ENCODE peak calls at places on chromosomes 6 and 20, in six cellular contexts. One of them, this sample, is unnamed.

GRCh38 chr6:156872903-156873302 is 95.7 kb downstream of the ARID1B start:
- DNase-seq in AG10803: no peak
- DNase-seq in AG04450: no peak
- DNase-seq in upper lobe of right lung: no peak
- DNase-seq in neural crest cell: no peak
- DNase-seq in endothelial cell: no peak
- DNase-seq in this sample: no peak

GRCh38 chr6:136723780-136724179 is 68.5 kb downstream of the MAP3K5 start:
- DNase-seq in AG10803: no peak
- DNase-seq in AG04450: no peak
- DNase-seq in upper lobe of right lung: peak
- DNase-seq in neural crest cell: no peak
- DNase-seq in endothelial cell: no peak
- DNase-seq in this sample: no peak

GRCh38 chr20:6411651-6412050 is 288.8 kb upstream of the FERMT1 start:
- DNase-seq in AG10803: no peak
- DNase-seq in AG04450: no peak
- DNase-seq in upper lobe of right lung: no peak
- DNase-seq in neural crest cell: no peak
- DNase-seq in endothelial cell: no peak
- DNase-seq in this sample: no peak

GRCh38 chr6:47440722-47441121 is 36.9 kb upstream of the CD2AP start:
- DNase-seq in AG10803: no peak
- DNase-seq in AG04450: no peak
- DNase-seq in upper lobe of right lung: no peak
- DNase-seq in neural crest cell: no peak
- DNase-seq in endothelial cell: no peak
- DNase-seq in this sample: no peak

GRCh38 chr20:3223937-3224680 is 14.8 kb downstream of the ITPA start:
- DNase-seq in AG10803: no peak
- DNase-seq in AG04450: no peak
- DNase-seq in upper lobe of right lung: no peak
- DNase-seq in neural crest cell: no peak
- DNase-seq in endothelial cell: no peak
- DNase-seq in this sample: no peak

GRCh38 chr20:13270211-13270610 is 49.1 kb downstream of the ISM1 start:
- DNase-seq in AG10803: no peak
- DNase-seq in AG04450: no peak
- DNase-seq in upper lobe of right lung: no peak
- DNase-seq in neural crest cell: no peak
- DNase-seq in endothelial cell: no peak
- DNase-seq in this sample: no peak

GRCh38 chr6:111358454-111358853 is 124.6 kb downstream of the REV3L start:
- DNase-seq in AG10803: no peak
- DNase-seq in AG04450: peak
- DNase-seq in upper lobe of right lung: no peak
- DNase-seq in neural crest cell: no peak
- DNase-seq in endothelial cell: no peak
- DNase-seq in this sample: no peak

GRCh38 chr6:41077536-41077935 is 4.8 kb downstream of the NFYA start:
- DNase-seq in AG10803: no peak
- DNase-seq in AG04450: no peak
- DNase-seq in upper lobe of right lung: no peak
- DNase-seq in neural crest cell: no peak
- DNase-seq in endothelial cell: no peak
- DNase-seq in this sample: no peak

GRCh38 chr20:1357921-1358671 is 29.2 kb upstream of the SDCBP2 start:
- DNase-seq in AG10803: no peak
- DNase-seq in AG04450: no peak
- DNase-seq in upper lobe of right lung: no peak
- DNase-seq in neural crest cell: no peak
- DNase-seq in endothelial cell: no peak
- DNase-seq in this sample: no peak

GRCh38 chr6:11738681-11739375 is 39.8 kb downstream of the ADTRP start:
- DNase-seq in AG10803: no peak
- DNase-seq in AG04450: no peak
- DNase-seq in upper lobe of right lung: no peak
- DNase-seq in neural crest cell: no peak
- DNase-seq in endothelial cell: no peak
- DNase-seq in this sample: no peak

GRCh38 chr6:23224540-23224939 is 655.2 kb downstream of the HDGFL1 start:
- DNase-seq in AG10803: no peak
- DNase-seq in AG04450: no peak
- DNase-seq in upper lobe of right lung: no peak
- DNase-seq in neural crest cell: no peak
- DNase-seq in endothelial cell: no peak
- DNase-seq in this sample: no peak

GRCh38 chr6:63635563-63636515 is at the start of gene PHF3:
- DNase-seq in AG10803: peak
- DNase-seq in AG04450: peak
- DNase-seq in upper lobe of right lung: peak
- DNase-seq in neural crest cell: peak
- DNase-seq in endothelial cell: peak
- DNase-seq in this sample: peak

GRCh38 chr6:40538556-40538955 is 48.6 kb downstream of the LRFN2 start:
- DNase-seq in AG10803: no peak
- DNase-seq in AG04450: no peak
- DNase-seq in upper lobe of right lung: no peak
- DNase-seq in neural crest cell: no peak
- DNase-seq in endothelial cell: no peak
- DNase-seq in this sample: no peak

GRCh38 chr6:126181173-126181741 is 158.7 kb upstream of the CENPW start:
- DNase-seq in AG10803: no peak
- DNase-seq in AG04450: no peak
- DNase-seq in upper lobe of right lung: no peak
- DNase-seq in neural crest cell: no peak
- DNase-seq in endothelial cell: no peak
- DNase-seq in this sample: no peak

GRCh38 chr6:39608652-39609345 is 116.4 kb downstream of the KIF6 start:
- DNase-seq in AG10803: no peak
- DNase-seq in AG04450: no peak
- DNase-seq in upper lobe of right lung: no peak
- DNase-seq in neural crest cell: no peak
- DNase-seq in endothelial cell: no peak
- DNase-seq in this sample: no peak

GRCh38 chr20:46206025-46206424 is 87.9 kb downstream of the CD40 start:
- DNase-seq in AG10803: peak
- DNase-seq in AG04450: no peak
- DNase-seq in upper lobe of right lung: peak
- DNase-seq in neural crest cell: no peak
- DNase-seq in endothelial cell: no peak
- DNase-seq in this sample: peak

GRCh38 chr6:151180321-151180720 is 59.4 kb upstream of the AKAP12 start:
- DNase-seq in AG10803: no peak
- DNase-seq in AG04450: no peak
- DNase-seq in upper lobe of right lung: no peak
- DNase-seq in neural crest cell: no peak
- DNase-seq in endothelial cell: no peak
- DNase-seq in this sample: no peak

GRCh38 chr6:115545410-115545986 is 515.2 kb downstream of the FRK start:
- DNase-seq in AG10803: no peak
- DNase-seq in AG04450: no peak
- DNase-seq in upper lobe of right lung: no peak
- DNase-seq in neural crest cell: peak
- DNase-seq in endothelial cell: peak
- DNase-seq in this sample: no peak

DNA sequence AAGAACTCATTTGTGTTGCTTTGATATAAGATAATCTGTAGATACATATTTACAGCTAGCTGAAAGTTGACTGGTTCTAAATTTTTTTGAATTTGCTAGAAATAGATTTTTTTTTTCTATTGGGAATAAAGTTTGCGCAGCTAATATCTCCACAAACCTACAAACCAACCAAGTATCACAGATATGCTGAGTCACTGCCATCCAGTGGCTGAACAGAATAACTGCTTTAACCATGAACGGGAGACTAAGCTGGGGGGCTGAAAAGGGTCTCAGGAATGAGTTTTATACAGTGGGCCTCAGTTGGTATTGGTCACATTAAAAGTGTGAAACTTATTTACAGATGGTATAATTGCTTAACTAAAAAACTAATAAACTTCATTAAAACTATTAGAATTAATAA is 326.7 kb upstream of the CNR1 start:
- DNase-seq in AG10803: peak
- DNase-seq in AG04450: no peak
- DNase-seq in upper lobe of right lung: no peak
- DNase-seq in neural crest cell: no peak
- DNase-seq in endothelial cell: no peak
- DNase-seq in this sample: peak
- TF ChIP-seq CTCF in AG10803: peak
- TF ChIP-seq CTCF in AG04450: peak
- TF ChIP-seq CTCF in upper lobe of right lung: peak
- TF ChIP-seq CTCF in neural crest cell: peak
- TF ChIP-seq CTCF in endothelial cell: no peak
- TF ChIP-seq CTCF in this sample: peak

GRCh38 chr20:63945031-63945658 is 11.1 kb downstream of the UCKL1 start:
- DNase-seq in AG10803: no peak
- DNase-seq in AG04450: no peak
- DNase-seq in upper lobe of right lung: no peak
- DNase-seq in neural crest cell: no peak
- DNase-seq in endothelial cell: no peak
- DNase-seq in this sample: no peak

GRCh38 chr20:63944078-63944941 is 11.9 kb downstream of the UCKL1 start:
- DNase-seq in AG10803: no peak
- DNase-seq in AG04450: no peak
- DNase-seq in upper lobe of right lung: no peak
- DNase-seq in neural crest cell: no peak
- DNase-seq in endothelial cell: no peak
- DNase-seq in this sample: no peak

GRCh38 chr20:63947638-63948456 is 8.4 kb downstream of the UCKL1 start:
- DNase-seq in AG10803: no peak
- DNase-seq in AG04450: no peak
- DNase-seq in upper lobe of right lung: no peak
- DNase-seq in neural crest cell: no peak
- DNase-seq in endothelial cell: no peak
- DNase-seq in this sample: no peak

GRCh38 chr20:63945921-63946920 is 10.0 kb downstream of the UCKL1 start:
- DNase-seq in AG10803: no peak
- DNase-seq in AG04450: no peak
- DNase-seq in upper lobe of right lung: no peak
- DNase-seq in neural crest cell: no peak
- DNase-seq in endothelial cell: no peak
- DNase-seq in this sample: no peak

DNA sequence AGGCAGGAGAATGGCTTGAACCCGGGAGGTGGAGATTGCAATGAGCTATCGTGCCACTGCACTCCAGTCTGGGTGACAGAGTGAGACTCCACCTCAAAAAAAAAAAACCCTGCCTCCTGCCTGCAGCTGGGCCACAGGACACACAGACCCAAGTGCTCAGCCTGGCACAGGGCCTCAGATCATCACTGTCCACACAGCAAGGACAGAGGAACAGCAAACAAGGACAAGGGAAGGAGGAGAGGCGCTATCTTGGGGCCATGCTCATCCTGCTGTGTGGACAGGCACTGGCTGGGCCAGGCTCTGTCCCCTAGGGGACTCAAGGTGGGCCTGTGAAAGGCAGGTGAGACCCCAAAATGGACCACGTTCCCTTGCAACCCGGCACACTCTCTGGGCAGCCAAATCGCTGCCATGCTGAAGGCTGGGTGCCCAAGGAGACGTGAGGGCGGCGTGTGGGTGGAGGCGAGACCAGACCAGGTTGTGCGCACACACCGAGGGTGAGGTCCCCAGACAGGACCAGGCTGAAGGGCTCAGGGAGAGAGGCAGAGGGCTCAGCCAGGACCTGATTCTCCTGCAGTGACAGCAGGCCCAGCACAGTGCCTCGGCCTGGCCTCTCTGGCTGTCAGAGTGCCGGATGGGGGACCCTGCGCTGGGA is 9.1 kb downstream of the UCKL1 start:
- DNase-seq in AG10803: no peak
- DNase-seq in AG04450: no peak
- DNase-seq in upper lobe of right lung: no peak
- DNase-seq in neural crest cell: no peak
- DNase-seq in endothelial cell: no peak
- DNase-seq in this sample: no peak
- TF ChIP-seq CTCF in AG10803: no peak
- TF ChIP-seq CTCF in AG04450: no peak
- TF ChIP-seq CTCF in upper lobe of right lung: no peak
- TF ChIP-seq CTCF in neural crest cell: no peak
- TF ChIP-seq CTCF in endothelial cell: no peak
- TF ChIP-seq CTCF in this sample: no peak

DNA sequence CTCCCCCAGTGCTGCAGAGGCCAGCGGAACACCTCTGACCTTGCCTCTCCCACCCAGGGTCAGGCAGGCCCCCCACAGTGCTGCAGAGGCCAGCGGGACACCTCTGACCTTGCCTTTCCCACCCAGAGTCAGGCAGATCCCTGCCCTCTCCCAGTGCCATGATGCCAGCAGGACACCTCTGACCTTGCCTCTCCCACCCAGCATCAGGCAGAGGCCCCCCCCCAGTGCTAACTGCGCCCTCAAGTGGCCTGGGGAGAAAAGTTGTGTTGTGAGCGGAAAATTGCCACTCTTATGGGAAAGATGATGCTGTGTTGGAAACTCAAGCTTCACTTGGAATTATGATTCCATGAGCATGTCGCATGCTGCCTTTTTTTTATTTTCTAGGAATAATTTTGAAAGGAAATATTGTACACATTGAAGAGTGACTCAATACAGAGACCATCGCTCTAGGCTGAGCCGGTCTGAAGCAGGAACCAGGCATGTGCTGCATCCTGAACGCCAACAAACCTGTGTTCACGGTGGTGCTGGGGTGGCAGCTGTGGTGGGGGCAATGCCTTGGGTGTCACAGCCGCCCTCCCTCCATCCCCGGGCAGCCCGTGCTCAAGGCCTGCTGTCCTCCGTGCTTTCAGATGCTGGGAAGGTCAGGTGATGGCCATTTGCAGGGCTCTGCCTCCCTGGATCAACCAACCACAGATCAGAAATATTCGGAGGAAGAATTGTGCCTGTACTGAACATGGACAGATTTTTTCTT is 98.6 kb downstream of the CDH4 start:
- DNase-seq in AG10803: no peak
- DNase-seq in AG04450: no peak
- DNase-seq in upper lobe of right lung: no peak
- DNase-seq in neural crest cell: peak
- DNase-seq in endothelial cell: no peak
- DNase-seq in this sample: no peak
- TF ChIP-seq CTCF in AG10803: no peak
- TF ChIP-seq CTCF in AG04450: no peak
- TF ChIP-seq CTCF in upper lobe of right lung: no peak
- TF ChIP-seq CTCF in neural crest cell: no peak
- TF ChIP-seq CTCF in endothelial cell: no peak
- TF ChIP-seq CTCF in this sample: no peak

GRCh38 chr6:34865107-34865506 is 22.7 kb downstream of the TAF11 start:
- DNase-seq in AG10803: no peak
- DNase-seq in AG04450: no peak
- DNase-seq in upper lobe of right lung: no peak
- DNase-seq in neural crest cell: no peak
- DNase-seq in endothelial cell: no peak
- DNase-seq in this sample: no peak

GRCh38 chr6:34864007-34864406 is 23.8 kb downstream of the TAF11 start:
- DNase-seq in AG10803: no peak
- DNase-seq in AG04450: no peak
- DNase-seq in upper lobe of right lung: no peak
- DNase-seq in neural crest cell: no peak
- DNase-seq in endothelial cell: no peak
- DNase-seq in this sample: no peak

GRCh38 chr6:34866509-34866908 is 21.3 kb downstream of the TAF11 start:
- DNase-seq in AG10803: no peak
- DNase-seq in AG04450: no peak
- DNase-seq in upper lobe of right lung: no peak
- DNase-seq in neural crest cell: no peak
- DNase-seq in endothelial cell: no peak
- DNase-seq in this sample: no peak

GRCh38 chr6:34871853-34872252 is 16.0 kb downstream of the TAF11 start:
- DNase-seq in AG10803: no peak
- DNase-seq in AG04450: no peak
- DNase-seq in upper lobe of right lung: no peak
- DNase-seq in neural crest cell: no peak
- DNase-seq in endothelial cell: no peak
- DNase-seq in this sample: no peak

GRCh38 chr6:34867484-34867883 is 20.4 kb downstream of the TAF11 start:
- DNase-seq in AG10803: no peak
- DNase-seq in AG04450: no peak
- DNase-seq in upper lobe of right lung: no peak
- DNase-seq in neural crest cell: no peak
- DNase-seq in endothelial cell: no peak
- DNase-seq in this sample: no peak
- TF ChIP-seq CTCF in AG10803: peak
- TF ChIP-seq CTCF in AG04450: no peak
- TF ChIP-seq CTCF in upper lobe of right lung: no peak
- TF ChIP-seq CTCF in neural crest cell: no peak
- TF ChIP-seq CTCF in endothelial cell: no peak
- TF ChIP-seq CTCF in this sample: no peak